ENCODE peak calls at places on chromosomes 12 and 14, in seven cellular contexts. I is suprapubic skin, J is esophagus muscularis mucosa, N is K562, C is stomach, M is HepG2, X is GM12878. V is an unnamed sample. For H3K9me3, the result is how much of the 10 kb centered on the place peaks cover.

GRCh38 chr12:95300286-95300685 is 82.7 kb downstream of the VEZT start:
- DNase-seq in I (no peak), J (no peak), N (no peak), C (no peak), M (no peak), X (no peak), V (no peak)

GRCh38 chr12:95653761-95654546 is 102.7 kb upstream of the USP44 start:
- DNase-seq in I (no peak), J (no peak), N (no peak), C (no peak), M (peak), X (no peak), V (no peak)

GRCh38 chr12:10607885-10608458 is 5.4 kb downstream of the MAGOHB start:
- DNase-seq in I (no peak), J (no peak), N (peak), C (no peak), M (no peak), X (no peak), V (no peak)

GRCh38 chr12:53975019-53975815 is 463 bp upstream of the HOTAIR start:
- DNase-seq in I (no peak), J (no peak), N (no peak), C (no peak), M (no peak), X (no peak), V (no peak)

GRCh38 chr12:122964439-122965257 is 1.6 kb downstream of the ABCB9 start:
- DNase-seq in I (no peak), J (no peak), N (no peak), C (no peak), M (peak), X (no peak), V (no peak)

GRCh38 chr14:65833256-65833880 is 420.8 kb downstream of the FUT8 start:
- DNase-seq in I (peak), J (no peak), N (no peak), C (no peak), M (no peak), X (no peak), V (no peak)

GRCh38 chr14:55221186-55221585 is 29.8 kb upstream of the DLGAP5 start:
- DNase-seq in I (no peak), J (no peak), N (no peak), C (no peak), M (no peak), X (no peak), V (no peak)

GRCh38 chr14:100664841-100665425 is 61.8 kb upstream of the DLK1 start:
- DNase-seq in I (no peak), J (no peak), N (no peak), C (no peak), M (no peak), X (no peak), V (no peak)

GRCh38 chr12:68641138-68641537 is 30.4 kb downstream of the RAP1B start:
- DNase-seq in I (no peak), J (no peak), N (no peak), C (no peak), M (no peak), X (peak), V (peak)

GRCh38 chr12:4366090-4366489 is 13.4 kb downstream of the FGF23 start:
- DNase-seq in I (no peak), J (no peak), N (no peak), C (no peak), M (no peak), X (no peak), V (no peak)

GRCh38 chr12:124812972-124813371 is 50.7 kb downstream of the SCARB1 start:
- DNase-seq in I (no peak), J (no peak), N (no peak), C (no peak), M (no peak), X (no peak), V (no peak)

GRCh38 chr14:81309511-81309910 is 88.8 kb upstream of the GTF2A1 start:
- DNase-seq in I (no peak), J (no peak), N (no peak), C (no peak), M (no peak), X (no peak), V (no peak)

GRCh38 chr14:89236846-89237245 is 180.2 kb downstream of the FOXN3 start:
- DNase-seq in I (no peak), J (no peak), N (no peak), C (no peak), M (no peak), X (no peak), V (no peak)

GRCh38 chr12:6392499-6392898 is 8.5 kb downstream of the LTBR start:
- DNase-seq in I (no peak), J (peak), N (no peak), C (peak), M (no peak), X (no peak), V (peak)

GRCh38 chr14:36973806-36974442 is 198.5 kb downstream of the SLC25A21 start:
- DNase-seq in I (no peak), J (no peak), N (no peak), C (no peak), M (no peak), X (no peak), V (no peak)

GRCh38 chr12:95643251-95643650 is 92.0 kb upstream of the USP44 start:
- DNase-seq in I (no peak), J (no peak), N (no peak), C (no peak), M (no peak), X (no peak), V (no peak)

GRCh38 chr12:110262442-110263388 is 18.3 kb upstream of the ATP2A2 start:
- DNase-seq in I (no peak), J (no peak), N (no peak), C (no peak), M (peak), X (no peak), V (no peak)

GRCh38 chr12:45259732-45260480 is 44.0 kb downstream of the ANO6 start:
- DNase-seq in I (no peak), J (no peak), N (no peak), C (no peak), M (peak), X (no peak), V (no peak)

GRCh38 chr12:121630791-121631190 is 4.5 kb downstream of the ORAI1 start:
- DNase-seq in I (no peak), J (no peak), N (no peak), C (no peak), M (no peak), X (no peak), V (no peak)

GRCh38 chr14:63164108-63164683 is 40.0 kb upstream of the RHOJ start:
- DNase-seq in I (no peak), J (no peak), N (no peak), C (no peak), M (no peak), X (no peak), V (no peak)

GRCh38 chr14:32226051-32226450 is 23.0 kb upstream of the RNU6-8 start:
- DNase-seq in I (no peak), J (no peak), N (no peak), C (no peak), M (no peak), X (no peak), V (no peak)

GRCh38 chr12:124694250-124694649 is 126.8 kb upstream of the NCOR2 start:
- DNase-seq in I (no peak), J (no peak), N (no peak), C (no peak), M (no peak), X (no peak), V (no peak)

GRCh38 chr12:8742501-8742900 is 44.7 kb downstream of the RIMKLB start:
- DNase-seq in I (no peak), J (no peak), N (no peak), C (no peak), M (no peak), X (no peak), V (no peak)

GRCh38 chr14:103136388-103137271 is 13.4 kb downstream of the TNFAIP2 start:
- DNase-seq in I (no peak), J (no peak), N (peak), C (no peak), M (no peak), X (no peak), V (no peak)

GRCh38 chr12:87430444-87430843 is 598.8 kb downstream of the C12orf50 start:
- DNase-seq in I (no peak), J (no peak), N (no peak), C (no peak), M (no peak), X (no peak), V (no peak)

GRCh38 chr12:642633-643477 is 20.4 kb downstream of the NINJ2 start:
- DNase-seq in I (peak), J (no peak), N (peak), C (peak), M (no peak), X (no peak), V (peak)

GRCh38 chr12:4809449-4810218 is 89.4 kb downstream of the GALNT8 start:
- DNase-seq in I (no peak), J (no peak), N (no peak), C (no peak), M (no peak), X (no peak), V (no peak)

GRCh38 chr14:59776468-59776867 is 94.1 kb downstream of the RTN1 start:
- DNase-seq in I (no peak), J (no peak), N (no peak), C (no peak), M (no peak), X (no peak), V (no peak)

GRCh38 chr12:68425998-68426397 is 93.8 kb upstream of the MDM1 start:
- DNase-seq in I (no peak), J (no peak), N (no peak), C (no peak), M (no peak), X (no peak), V (no peak)

GRCh38 chr14:36773558-36773957 is 111.9 kb downstream of the PAX9 start:
- DNase-seq in I (no peak), J (no peak), N (no peak), C (no peak), M (no peak), X (no peak), V (no peak)

GRCh38 chr12:46187023-46187422 is 81.8 kb downstream of the SLC38A1 start:
- DNase-seq in I (no peak), J (no peak), N (no peak), C (no peak), M (no peak), X (no peak), V (no peak)

GRCh38 chr14:92472860-92473259 is 40.7 kb upstream of the RIN3 start:
- DNase-seq in I (no peak), J (no peak), N (no peak), C (no peak), M (no peak), X (no peak), V (peak)

GRCh38 chr14:92473947-92474535 is 39.5 kb upstream of the RIN3 start:
- DNase-seq in I (no peak), J (no peak), N (no peak), C (peak), M (no peak), X (no peak), V (no peak)

GRCh38 chr14:92473261-92473946 is 40.2 kb upstream of the RIN3 start:
- DNase-seq in I (no peak), J (no peak), N (no peak), C (peak), M (peak), X (no peak), V (peak)

GRCh38 chr14:92475037-92475436 is 38.5 kb upstream of the RIN3 start:
- DNase-seq in I (no peak), J (no peak), N (no peak), C (no peak), M (no peak), X (no peak), V (no peak)

DNA sequence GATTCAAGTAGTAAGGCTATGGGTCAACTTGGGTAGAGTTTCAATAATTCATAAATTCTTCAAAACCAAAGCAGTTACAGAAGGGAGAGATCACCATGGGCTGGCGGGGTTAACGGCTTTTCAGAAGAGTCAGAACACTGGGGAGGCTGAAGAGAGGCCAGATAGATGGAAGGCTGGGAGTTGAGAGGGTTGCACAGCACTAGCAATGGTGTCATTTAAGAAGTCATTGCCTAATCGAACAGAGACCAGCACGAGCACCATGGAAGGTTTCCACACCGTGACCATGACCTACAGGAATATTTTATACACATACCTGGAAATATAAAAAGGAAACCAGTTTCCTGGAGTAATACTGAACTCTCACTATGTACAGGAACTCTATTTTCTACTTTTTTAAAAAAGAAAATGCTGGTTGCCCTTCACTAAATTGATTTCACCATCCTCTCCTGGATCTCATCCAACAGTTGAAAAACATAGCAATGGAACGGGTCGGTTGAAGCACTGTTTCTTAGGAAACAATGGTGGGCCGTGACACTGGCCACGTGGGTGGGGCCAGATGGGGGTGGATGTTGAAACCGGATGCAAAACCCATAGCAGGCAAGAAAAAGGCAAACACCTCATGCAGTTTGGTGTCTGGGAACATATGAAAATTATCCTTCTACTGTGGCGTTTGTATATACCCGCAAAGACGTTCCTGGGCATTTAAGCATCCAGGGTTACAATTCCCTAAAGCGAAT is 38.0 kb upstream of the RIN3 start:
- DNase-seq in I (peak), J (no peak), N (no peak), C (no peak), M (peak), X (no peak), V (peak)
- TF ChIP-seq EP300 in I (no peak), J (no peak), N (no peak), C (no peak), M (no peak), X (no peak), V (no peak)

GRCh38 chr14:104361101-104361591 is 218.4 kb upstream of the C14orf180 start:
- DNase-seq in I (peak), J (no peak), N (no peak), C (peak), M (no peak), X (no peak), V (no peak)

GRCh38 chr14:104361921-104362681 is 217.5 kb upstream of the C14orf180 start:
- DNase-seq in I (peak), J (no peak), N (no peak), C (peak), M (no peak), X (no peak), V (no peak)

GRCh38 chr14:104363891-104364760 is 215.4 kb upstream of the C14orf180 start:
- DNase-seq in I (peak), J (no peak), N (no peak), C (peak), M (no peak), X (no peak), V (no peak)

GRCh38 chr14:104364830-104365229 is 214.7 kb upstream of the C14orf180 start:
- DNase-seq in I (no peak), J (no peak), N (no peak), C (no peak), M (no peak), X (no peak), V (no peak)

GRCh38 chr14:104362761-104363605 is 216.6 kb upstream of the C14orf180 start:
- DNase-seq in I (peak), J (no peak), N (no peak), C (no peak), M (no peak), X (no peak), V (no peak)
- H3K9me3 ChIP-seq in I (under half), J (under half), N (under half), C (under half), M (under half), X (under half), V (under half)

DNA sequence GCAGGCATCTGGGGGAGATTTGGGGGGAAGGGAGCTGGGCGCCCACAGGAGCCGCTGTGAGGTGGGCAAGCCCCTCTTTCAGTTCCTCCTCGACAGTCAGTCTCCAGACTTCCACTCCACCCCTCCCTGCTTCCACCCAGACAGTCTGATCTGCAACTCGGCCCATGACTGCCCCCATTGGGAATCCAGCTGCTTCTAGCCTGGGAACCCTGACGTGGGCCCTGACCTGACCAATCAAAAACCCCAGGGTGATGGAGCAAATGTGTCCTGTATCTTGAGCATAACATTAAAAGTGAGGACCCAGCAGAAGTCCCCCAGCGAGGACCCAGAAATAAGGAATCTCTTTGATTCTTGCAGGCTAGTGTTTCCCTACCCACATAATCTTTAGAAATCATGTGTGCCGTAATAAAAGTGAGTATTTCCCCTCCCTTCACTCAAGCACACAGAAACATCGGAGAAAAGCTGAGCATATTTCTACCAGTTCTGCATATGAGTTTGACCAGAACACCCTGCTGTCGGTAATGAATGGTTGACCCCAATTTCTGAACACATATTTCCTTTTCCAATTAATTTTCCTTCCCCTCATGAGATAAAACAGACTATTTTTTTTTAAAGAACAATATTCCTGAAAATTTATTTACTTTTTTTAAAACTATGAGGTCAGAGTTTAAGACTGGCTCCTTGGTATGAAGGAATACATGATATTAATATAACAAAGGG is 6.4 kb downstream of the SSH1 start:
- DNase-seq in I (peak), J (no peak), N (peak), C (no peak), M (no peak), X (peak), V (no peak)
- TF ChIP-seq POLR2AphosphoS5 in I (no peak), J (no peak), N (no peak), C (no peak), M (no peak), X (no peak), V (no peak)

GRCh38 chr12:113202300-113203075 is 17.0 kb downstream of the RITA1 start:
- DNase-seq in I (no peak), J (no peak), N (no peak), C (no peak), M (no peak), X (no peak), V (no peak)

GRCh38 chr12:113201187-113202177 is 16.0 kb downstream of the RITA1 start:
- DNase-seq in I (no peak), J (no peak), N (no peak), C (no peak), M (no peak), X (no peak), V (no peak)

GRCh38 chr12:113203852-113204760 is 17.2 kb upstream of the TPCN1 start:
- DNase-seq in I (no peak), J (no peak), N (no peak), C (no peak), M (peak), X (no peak), V (no peak)

GRCh38 chr12:113207621-113208040 is 13.6 kb upstream of the TPCN1 start:
- DNase-seq in I (no peak), J (no peak), N (no peak), C (no peak), M (no peak), X (no peak), V (no peak)

DNA sequence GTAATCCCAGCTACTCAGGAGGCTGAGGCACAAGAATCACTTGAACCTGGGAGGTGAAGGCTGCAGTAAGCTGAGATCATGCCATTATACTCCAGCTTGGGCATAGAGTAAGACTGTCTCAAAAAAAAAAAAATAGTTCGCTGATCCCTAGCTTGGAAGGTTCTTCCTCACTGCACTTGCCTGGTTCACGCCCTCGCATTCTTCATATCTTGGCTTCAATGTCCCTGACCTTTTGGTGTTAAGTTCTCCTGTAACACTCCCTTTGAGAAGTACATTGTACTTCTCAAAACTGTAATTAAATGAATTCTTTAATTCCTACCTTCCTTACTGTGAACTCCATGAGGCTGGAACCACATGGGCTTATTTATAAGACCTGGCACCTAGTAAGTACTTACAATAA is 16.5 kb upstream of the TPCN1 start:
- DNase-seq in I (no peak), J (no peak), N (no peak), C (no peak), M (no peak), X (no peak), V (no peak)
- TF ChIP-seq EP300 in I (no peak), J (no peak), N (no peak), C (no peak), M (no peak), X (no peak), V (no peak)

GRCh38 chr12:34350092-34351041 is 328.1 kb downstream of the ALG10 start:
- DNase-seq in I (no peak), J (no peak), N (peak), C (no peak), M (no peak), X (no peak), V (no peak)

GRCh38 chr12:34349673-34349961 is 327.3 kb downstream of the ALG10 start:
- DNase-seq in I (no peak), J (no peak), N (no peak), C (no peak), M (no peak), X (no peak), V (no peak)

GRCh38 chr12:34348836-34349672 is 326.8 kb downstream of the ALG10 start:
- DNase-seq in I (no peak), J (no peak), N (peak), C (no peak), M (no peak), X (no peak), V (no peak)

GRCh38 chr12:34354239-34355200 is 332.2 kb downstream of the ALG10 start:
- DNase-seq in I (no peak), J (no peak), N (peak), C (no peak), M (no peak), X (no peak), V (no peak)

GRCh38 chr12:34352098-34352497 is 329.8 kb downstream of the ALG10 start:
- DNase-seq in I (no peak), J (no peak), N (no peak), C (no peak), M (no peak), X (no peak), V (no peak)
- H3K9me3 ChIP-seq in I (under half), J (half or more), N (under half), C (under half), M (under half), X (under half), V (under half)